ENCODE peak calls at places on chromosomes 12 and 14, in five cellular contexts. B is psoas muscle, O is RWPE1, Z is pancreas, Q is OCI-LY7. C is an unnamed sample.

GRCh38 chr14:81990312-81990761 is 456.7 kb upstream of the SEL1L start:
- DNase-seq in B (no peak), O (peak), Z (peak), Q (peak), C (no peak)

GRCh38 chr12:6038160-6038559 is 86.3 kb downstream of the VWF start:
- DNase-seq in B (no peak), O (peak), Z (peak), Q (peak), C (no peak)

GRCh38 chr14:86321151-86321550 is 791.2 kb downstream of the FLRT2 start:
- DNase-seq in B (no peak), O (no peak), Z (no peak), Q (peak), C (no peak)

GRCh38 chr14:61963926-61964325 is 201.7 kb downstream of the SNAPC1 start:
- DNase-seq in B (no peak), O (no peak), Z (no peak), Q (no peak), C (no peak)

GRCh38 chr12:45704968-45705367 is 24.5 kb upstream of the ARID2 start:
- DNase-seq in B (no peak), O (no peak), Z (no peak), Q (no peak), C (no peak)

GRCh38 chr12:46663297-46663696 is 162.5 kb downstream of the SLC38A4 start:
- DNase-seq in B (no peak), O (peak), Z (no peak), Q (no peak), C (no peak)

GRCh38 chr12:84874125-84874824 is 38.3 kb downstream of the SLC6A15 start:
- DNase-seq in B (no peak), O (peak), Z (no peak), Q (peak), C (no peak)

GRCh38 chr14:30888480-30889243 is 14.3 kb downstream of the COCH start:
- DNase-seq in B (no peak), O (no peak), Z (no peak), Q (no peak), C (no peak)

GRCh38 chr12:51217133-51217967 is 512 bp downstream of the POU6F1 start:
- DNase-seq in B (peak), O (peak), Z (peak), Q (peak), C (peak)

GRCh38 chr14:22610931-22611330 is 12.8 kb downstream of the ABHD4 start:
- DNase-seq in B (no peak), O (no peak), Z (no peak), Q (no peak), C (no peak)

GRCh38 chr12:105233045-105233905 is 2.7 kb downstream of the APPL2 start:
- DNase-seq in B (no peak), O (no peak), Z (no peak), Q (no peak), C (no peak)

GRCh38 chr12:57631566-57632368 is 1.2 kb downstream of the B4GALNT1 start:
- DNase-seq in B (peak), O (no peak), Z (peak), Q (no peak), C (no peak)

GRCh38 chr12:120994589-120995337 is 16.4 kb downstream of the HNF1A start:
- DNase-seq in B (no peak), O (no peak), Z (no peak), Q (no peak), C (no peak)

GRCh38 chr12:10400829-10401228 is 8.7 kb downstream of the KLRC4 start:
- DNase-seq in B (no peak), O (no peak), Z (no peak), Q (no peak), C (no peak)

GRCh38 chr14:89457007-89457406 is 40.0 kb upstream of the FOXN3 start:
- DNase-seq in B (no peak), O (no peak), Z (no peak), Q (no peak), C (no peak)

GRCh38 chr14:105430535-105430934 is 10.9 kb downstream of the MTA1 start:
- DNase-seq in B (peak), O (peak), Z (peak), Q (no peak), C (peak)

GRCh38 chr12:132472386-132472785 is 17.6 kb upstream of the FBRSL1 start:
- DNase-seq in B (peak), O (no peak), Z (no peak), Q (no peak), C (no peak)

GRCh38 chr12:105279460-105280056 is 43.6 kb upstream of the APPL2 start:
- DNase-seq in B (no peak), O (no peak), Z (no peak), Q (peak), C (no peak)

GRCh38 chr14:103627073-103628025 is 1.7 kb upstream of the KLC1 start:
- DNase-seq in B (no peak), O (no peak), Z (no peak), Q (no peak), C (no peak)

GRCh38 chr14:80388980-80389711 is 177.8 kb upstream of the DIO2 start:
- DNase-seq in B (no peak), O (peak), Z (no peak), Q (no peak), C (no peak)

GRCh38 chr12:56695327-56696101 is 7.4 kb upstream of the PTGES3 start:
- DNase-seq in B (no peak), O (no peak), Z (no peak), Q (no peak), C (no peak)

GRCh38 chr12:117968826-117969659 is at the start of gene KSR2:
- DNase-seq in B (no peak), O (peak), Z (peak), Q (peak), C (peak)

GRCh38 chr12:6380141-6381121 is 3.5 kb upstream of the LTBR start:
- DNase-seq in B (no peak), O (no peak), Z (no peak), Q (no peak), C (no peak)

GRCh38 chr12:44875417-44875953 is 630 bp downstream of the NELL2 start:
- DNase-seq in B (no peak), O (no peak), Z (no peak), Q (peak), C (no peak)

GRCh38 chr14:59004012-59004411 is 184.5 kb upstream of the DAAM1 start:
- DNase-seq in B (no peak), O (no peak), Z (no peak), Q (no peak), C (no peak)

GRCh38 chr12:113222730-113223531 is 1.7 kb downstream of the TPCN1 start:
- DNase-seq in B (peak), O (peak), Z (peak), Q (peak), C (no peak)

GRCh38 chr12:131840643-131841416 is 12.6 kb downstream of the MMP17 start:
- DNase-seq in B (no peak), O (no peak), Z (no peak), Q (no peak), C (no peak)

GRCh38 chr12:67091204-67091603 is 178.0 kb upstream of the CAND1 start:
- DNase-seq in B (no peak), O (no peak), Z (peak), Q (no peak), C (no peak)

GRCh38 chr12:86660488-86661171 is 404.4 kb upstream of the MGAT4C start:
- DNase-seq in B (no peak), O (peak), Z (no peak), Q (no peak), C (no peak)

GRCh38 chr12:5191803-5192538 is 148.3 kb downstream of the KCNA5 start:
- DNase-seq in B (no peak), O (no peak), Z (no peak), Q (no peak), C (no peak)

DNA sequence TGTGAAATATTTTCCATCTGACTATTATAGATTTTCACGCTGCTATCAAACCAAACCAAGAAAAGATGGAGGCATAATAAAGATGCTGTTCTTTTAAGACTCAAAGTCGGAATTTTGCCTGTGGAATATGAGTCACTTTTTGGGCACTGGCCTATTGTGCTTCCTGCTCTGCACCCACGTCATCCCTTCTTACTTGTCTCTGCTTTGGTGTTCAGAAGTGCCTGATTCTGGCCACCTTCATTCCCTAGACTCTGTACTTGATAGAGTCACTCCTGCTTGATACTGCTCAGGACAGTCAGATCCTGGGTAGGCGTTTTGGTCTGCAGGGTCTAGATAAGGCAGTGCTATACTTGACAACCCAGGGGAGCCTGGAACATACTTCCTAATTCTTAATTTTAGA is 1.9 kb downstream of the LRRK2 start:
- DNase-seq in B (peak), O (peak), Z (peak), Q (peak), C (no peak)
- H3K27ac ChIP-seq in B (peak), O (no peak), Z (peak), Q (peak), C (no peak)

GRCh38 chr12:123142948-123143752 is 7.7 kb downstream of the PITPNM2 start:
- DNase-seq in B (no peak), O (no peak), Z (no peak), Q (no peak), C (no peak)

GRCh38 chr12:123141615-123142517 is 9.0 kb downstream of the PITPNM2 start:
- DNase-seq in B (no peak), O (peak), Z (peak), Q (no peak), C (no peak)

GRCh38 chr12:123143753-123144461 is 7.0 kb downstream of the PITPNM2 start:
- DNase-seq in B (no peak), O (no peak), Z (no peak), Q (no peak), C (no peak)

GRCh38 chr12:123140675-123141614 is 9.9 kb downstream of the PITPNM2 start:
- DNase-seq in B (no peak), O (no peak), Z (no peak), Q (no peak), C (no peak)

GRCh38 chr12:123142518-123142840 is 8.4 kb downstream of the PITPNM2 start:
- DNase-seq in B (no peak), O (no peak), Z (no peak), Q (no peak), C (no peak)
- H3K27ac ChIP-seq in B (peak), O (no peak), Z (peak), Q (no peak), C (no peak)

DNA sequence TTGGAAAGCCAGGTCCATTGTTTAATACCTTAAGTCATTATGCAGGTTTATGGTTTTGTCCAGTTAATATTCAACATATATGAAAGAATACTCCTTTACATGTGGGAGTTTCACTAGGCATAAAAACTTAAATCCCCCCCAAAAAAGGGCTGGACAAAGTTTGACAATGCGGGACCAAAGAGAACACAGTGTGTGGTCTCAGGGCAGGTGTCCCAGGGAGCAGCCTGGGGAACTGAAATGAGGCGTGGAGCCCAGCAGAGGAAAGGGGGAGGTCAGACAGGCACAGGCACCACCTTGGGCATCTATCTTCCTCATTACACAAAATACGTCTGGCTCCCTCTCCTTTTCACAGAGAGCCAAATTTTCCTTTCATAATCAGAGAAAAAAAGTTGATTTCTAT is 22.5 kb downstream of the PKP2 start:
- DNase-seq in B (no peak), O (no peak), Z (no peak), Q (no peak), C (no peak)
- H3K27ac ChIP-seq in B (no peak), O (no peak), Z (peak), Q (no peak), C (no peak)

GRCh38 chr14:97703006-97703760 is 906.0 kb downstream of the VRK1 start:
- DNase-seq in B (no peak), O (no peak), Z (no peak), Q (no peak), C (no peak)
- H3K27ac ChIP-seq in B (no peak), O (no peak), Z (no peak), Q (no peak), C (no peak)

GRCh38 chr12:99984271-99985128 is at the start of gene ANKS1B:
- DNase-seq in B (peak), O (peak), Z (peak), Q (no peak), C (no peak)
- H3K27ac ChIP-seq in B (peak), O (no peak), Z (no peak), Q (no peak), C (no peak)

C was measured in RWPE2.